ENCODE peak calls at places on chromosomes 13 and 19, in five cellular contexts. One of them, this sample, is unnamed.
A peak's percentile ranks its signal among the peaks of the same experiment; 100 is the strongest.

GRCh38 chr19:39479916-39480315 is 722 bp upstream of the TIMM50 start:
- DNase-seq in HL-60: no peak
- DNase-seq in breast epithelium: no peak
- DNase-seq in stomach: no peak
- DNase-seq in cardiac fibroblast: no peak
- DNase-seq in this sample: no peak

GRCh38 chr19:31002852-31003251 is 346.4 kb downstream of the TSHZ3 start:
- DNase-seq in HL-60: no peak
- DNase-seq in breast epithelium: no peak
- DNase-seq in stomach: no peak
- DNase-seq in cardiac fibroblast: no peak
- DNase-seq in this sample: no peak

GRCh38 chr13:112059457-112060317 is 7.3 kb upstream of the SOX1 start:
- DNase-seq in HL-60: no peak
- DNase-seq in breast epithelium: no peak
- DNase-seq in stomach: no peak
- DNase-seq in cardiac fibroblast: no peak
- DNase-seq in this sample: no peak

GRCh38 chr19:42068756-42069571 is 1.0 kb downstream of the GRIK5 start:
- DNase-seq in HL-60: no peak
- DNase-seq in breast epithelium: no peak
- DNase-seq in stomach: no peak
- DNase-seq in cardiac fibroblast: no peak
- DNase-seq in this sample: no peak

GRCh38 chr19:16849168-16849567 is 20.0 kb downstream of the SIN3B start:
- DNase-seq in HL-60: no peak
- DNase-seq in breast epithelium: no peak
- DNase-seq in stomach: no peak
- DNase-seq in cardiac fibroblast: peak; percentile 69
- DNase-seq in this sample: no peak

GRCh38 chr13:60402022-60402421 is 5.0 kb downstream of the TDRD3 start:
- DNase-seq in HL-60: no peak
- DNase-seq in breast epithelium: no peak
- DNase-seq in stomach: no peak
- DNase-seq in cardiac fibroblast: peak; percentile 12
- DNase-seq in this sample: no peak

GRCh38 chr19:47057328-47057727 is 8.9 kb upstream of the TMEM160 start:
- DNase-seq in HL-60: no peak
- DNase-seq in breast epithelium: no peak
- DNase-seq in stomach: no peak
- DNase-seq in cardiac fibroblast: peak; percentile 7
- DNase-seq in this sample: no peak

GRCh38 chr13:24080134-24080533 is 80.4 kb upstream of the SPATA13 start:
- DNase-seq in HL-60: no peak
- DNase-seq in breast epithelium: no peak
- DNase-seq in stomach: no peak
- DNase-seq in cardiac fibroblast: no peak
- DNase-seq in this sample: no peak

GRCh38 chr13:78137404-78138142 is 218.9 kb upstream of the EDNRB start:
- DNase-seq in HL-60: peak; percentile 18
- DNase-seq in breast epithelium: no peak
- DNase-seq in stomach: no peak
- DNase-seq in cardiac fibroblast: peak; percentile 79
- DNase-seq in this sample: no peak

GRCh38 chr19:32877323-32877912 is 7.9 kb upstream of the SLC7A9 start:
- DNase-seq in HL-60: no peak
- DNase-seq in breast epithelium: no peak
- DNase-seq in stomach: peak; percentile 18
- DNase-seq in cardiac fibroblast: no peak
- DNase-seq in this sample: no peak

GRCh38 chr13:103224804-103225203 is 158.6 kb upstream of the SLC10A2 start:
- DNase-seq in HL-60: no peak
- DNase-seq in breast epithelium: no peak
- DNase-seq in stomach: no peak
- DNase-seq in cardiac fibroblast: no peak
- DNase-seq in this sample: no peak

GRCh38 chr19:15836595-15837398 is 21.3 kb upstream of the OR10H1 start:
- DNase-seq in HL-60: peak; percentile 95
- DNase-seq in breast epithelium: peak; percentile 96
- DNase-seq in stomach: peak; percentile 96
- DNase-seq in cardiac fibroblast: peak; percentile 92
- DNase-seq in this sample: peak; percentile 93

GRCh38 chr19:15843186-15843585 is 27.7 kb upstream of the OR10H1 start:
- DNase-seq in HL-60: no peak
- DNase-seq in breast epithelium: no peak
- DNase-seq in stomach: no peak
- DNase-seq in cardiac fibroblast: no peak
- DNase-seq in this sample: no peak

GRCh38 chr19:15846923-15847322 is 31.5 kb upstream of the OR10H1 start:
- DNase-seq in HL-60: no peak
- DNase-seq in breast epithelium: no peak
- DNase-seq in stomach: no peak
- DNase-seq in cardiac fibroblast: no peak
- DNase-seq in this sample: no peak

GRCh38 chr19:15840833-15841232 is 25.4 kb upstream of the OR10H1 start:
- DNase-seq in HL-60: no peak
- DNase-seq in breast epithelium: no peak
- DNase-seq in stomach: no peak
- DNase-seq in cardiac fibroblast: no peak
- DNase-seq in this sample: no peak

GRCh38 chr19:15841875-15842569 is 26.6 kb upstream of the OR10H1 start:
- DNase-seq in HL-60: no peak
- DNase-seq in breast epithelium: no peak
- DNase-seq in stomach: no peak
- DNase-seq in cardiac fibroblast: no peak
- DNase-seq in this sample: no peak
- TF ChIP-seq CTCF in HL-60: no peak
- TF ChIP-seq CTCF in breast epithelium: no peak
- TF ChIP-seq CTCF in stomach: no peak
- TF ChIP-seq CTCF in cardiac fibroblast: no peak
- TF ChIP-seq CTCF in this sample: no peak

DNA sequence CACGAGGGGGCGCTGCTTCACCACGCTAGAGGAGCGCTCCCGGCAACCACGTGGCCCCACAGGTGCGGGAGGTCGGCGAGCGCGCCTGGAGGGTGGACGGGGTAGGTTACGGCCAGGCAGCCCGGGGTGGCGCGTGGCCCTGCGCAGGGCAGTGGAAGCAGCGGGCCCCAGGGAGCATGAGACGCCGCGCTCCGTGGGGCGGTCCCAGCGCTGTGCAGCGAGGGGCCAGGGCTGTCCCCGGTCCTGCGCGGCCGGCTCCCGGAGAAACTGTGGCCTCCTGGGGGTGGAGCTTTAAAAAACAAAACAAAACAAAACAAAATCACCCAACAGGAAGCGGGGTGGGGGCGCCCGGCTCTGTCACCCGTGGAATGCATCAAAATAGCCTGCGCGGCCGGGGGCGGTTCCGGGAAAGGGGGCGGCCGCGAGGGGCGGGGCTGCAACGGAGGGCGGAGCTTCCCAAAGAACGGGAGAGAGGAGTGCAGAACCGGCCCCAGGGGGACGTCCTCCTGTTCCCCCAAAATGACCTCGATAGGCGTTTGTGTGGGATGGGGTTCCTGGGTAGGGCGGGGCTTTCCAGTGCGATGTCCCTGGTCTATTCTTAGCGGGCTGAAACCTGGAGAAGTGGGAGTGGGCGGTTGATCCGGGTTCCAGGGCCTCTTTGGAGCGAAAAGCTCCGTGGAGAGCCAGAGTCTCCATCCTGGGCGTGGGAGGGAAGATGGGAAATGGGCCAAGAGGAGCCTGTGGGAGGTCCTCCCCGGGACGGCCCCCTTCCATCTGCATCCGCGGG is 27.3 kb downstream of the NUMBL start:
- DNase-seq in HL-60: peak; percentile 80
- DNase-seq in breast epithelium: peak; percentile 88
- DNase-seq in stomach: peak; percentile 94
- DNase-seq in cardiac fibroblast: peak; percentile 89
- DNase-seq in this sample: peak; percentile 75
- TF ChIP-seq CTCF in HL-60: peak; percentile 64
- TF ChIP-seq CTCF in breast epithelium: peak; percentile 99
- TF ChIP-seq CTCF in stomach: no peak
- TF ChIP-seq CTCF in cardiac fibroblast: no peak
- TF ChIP-seq CTCF in this sample: peak; percentile 97

DNA sequence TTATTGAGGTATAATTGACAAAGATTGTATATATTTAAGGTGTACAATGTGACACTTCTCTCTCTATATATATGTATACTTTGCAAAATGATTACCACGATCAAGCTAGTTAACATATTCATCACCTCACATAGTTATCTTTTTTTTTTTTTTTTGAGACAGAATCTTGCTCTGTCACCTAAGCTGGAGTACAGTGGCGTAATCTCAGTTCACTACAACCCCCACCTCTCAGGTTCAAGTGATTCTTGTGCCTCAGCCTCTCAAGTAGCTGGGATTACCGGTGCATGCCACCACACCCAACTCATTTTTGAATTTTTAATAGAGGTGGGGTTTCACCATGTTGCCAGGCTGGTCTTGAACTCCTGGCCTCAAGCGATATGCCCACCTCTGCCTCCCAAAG is 3.7 kb downstream of the ZSCAN4 start:
- DNase-seq in HL-60: no peak
- DNase-seq in breast epithelium: no peak
- DNase-seq in stomach: no peak
- DNase-seq in cardiac fibroblast: no peak
- DNase-seq in this sample: no peak
- TF ChIP-seq CTCF in HL-60: no peak
- TF ChIP-seq CTCF in breast epithelium: no peak
- TF ChIP-seq CTCF in stomach: no peak
- TF ChIP-seq CTCF in cardiac fibroblast: no peak
- TF ChIP-seq CTCF in this sample: no peak

GRCh38 chr19:57719901-57720519 is 7.4 kb downstream of the ZNF671 start:
- DNase-seq in HL-60: no peak
- DNase-seq in breast epithelium: no peak
- DNase-seq in stomach: no peak
- DNase-seq in cardiac fibroblast: no peak
- DNase-seq in this sample: no peak
- TF ChIP-seq CTCF in HL-60: no peak
- TF ChIP-seq CTCF in breast epithelium: no peak
- TF ChIP-seq CTCF in stomach: no peak
- TF ChIP-seq CTCF in cardiac fibroblast: no peak
- TF ChIP-seq CTCF in this sample: no peak

DNA sequence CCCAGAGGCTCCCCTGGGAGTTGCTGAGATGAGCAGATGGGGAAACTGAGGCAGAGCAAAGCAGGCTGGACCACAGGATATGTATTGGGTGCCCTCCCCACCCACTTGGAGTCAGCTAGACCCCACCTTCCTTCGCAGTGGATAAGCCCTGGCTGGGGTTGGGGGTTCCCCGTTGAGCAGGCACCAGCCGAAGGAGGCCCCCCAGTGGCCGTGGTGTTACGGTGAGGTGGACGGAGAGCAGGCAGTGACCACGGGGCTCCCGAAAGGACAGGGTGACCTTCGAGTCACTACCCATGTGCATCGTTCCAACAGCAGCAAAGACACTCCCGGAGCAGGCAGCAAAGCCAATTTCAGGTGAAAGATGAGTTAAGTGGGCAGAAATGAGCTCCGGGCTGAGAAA is 62.4 kb upstream of the ADGRE5 start:
- DNase-seq in HL-60: no peak
- DNase-seq in breast epithelium: no peak
- DNase-seq in stomach: no peak
- DNase-seq in cardiac fibroblast: no peak
- DNase-seq in this sample: peak; percentile 48
- TF ChIP-seq CTCF in HL-60: no peak
- TF ChIP-seq CTCF in breast epithelium: no peak
- TF ChIP-seq CTCF in stomach: no peak
- TF ChIP-seq CTCF in cardiac fibroblast: peak; percentile 42
- TF ChIP-seq CTCF in this sample: peak; percentile 27

GRCh38 chr13:26062853-26063444 is 11.1 kb upstream of the SHISA2 start:
- DNase-seq in HL-60: peak; percentile 23
- DNase-seq in breast epithelium: no peak
- DNase-seq in stomach: peak; percentile 49
- DNase-seq in cardiac fibroblast: peak; percentile 66
- DNase-seq in this sample: no peak
- TF ChIP-seq CTCF in HL-60: peak; percentile 43
- TF ChIP-seq CTCF in breast epithelium: peak; percentile 56
- TF ChIP-seq CTCF in stomach: no peak
- TF ChIP-seq CTCF in cardiac fibroblast: peak; percentile 66
- TF ChIP-seq CTCF in this sample: peak; percentile 10